ENCODE peak calls at places on chromosomes 6 and 20, in ten cellular contexts. P, M, X, V, W, Y, G, Q, H and E are unnamed samples.

GRCh38 chr6:163998496-163998895 is 584.0 kb downstream of the QKI start:
- DNase-seq in P (no peak), M (no peak), X (no peak), V (no peak), W (no peak), Y (no peak), G (no peak), Q (no peak), H (no peak), E (no peak)

GRCh38 chr6:138546733-138547185 is 47.5 kb upstream of the NHSL1 start:
- DNase-seq in P (no peak), M (no peak), X (no peak), V (no peak), W (no peak), Y (peak; percentile 62), G (peak; percentile 67), Q (no peak), H (no peak), E (no peak)

GRCh38 chr6:105882071-105882803 is 203.9 kb upstream of the PRDM1 start:
- DNase-seq in P (no peak), M (no peak), X (peak; percentile 54), V (peak; percentile 69), W (no peak), Y (peak; percentile 29), G (peak; percentile 66), Q (no peak), H (peak; percentile 63), E (peak; percentile 64)

GRCh38 chr6:38686270-38687042 is 16.5 kb downstream of the GLO1 start:
- DNase-seq in P (no peak), M (no peak), X (no peak), V (no peak), W (no peak), Y (no peak), G (peak; percentile 20), Q (no peak), H (peak; percentile 1), E (no peak)

GRCh38 chr6:5580736-5581568 is 319.6 kb downstream of the FARS2 start:
- DNase-seq in P (no peak), M (no peak), X (no peak), V (no peak), W (no peak), Y (no peak), G (no peak), Q (no peak), H (no peak), E (no peak)

GRCh38 chr6:3868544-3868943 is 19.4 kb downstream of the FAM50B start:
- DNase-seq in P (peak; percentile 52), M (no peak), X (no peak), V (no peak), W (peak; percentile 57), Y (peak; percentile 31), G (peak; percentile 28), Q (no peak), H (peak; percentile 91), E (no peak)

GRCh38 chr6:118223316-118223715 is 316.3 kb downstream of the SLC35F1 start:
- DNase-seq in P (no peak), M (no peak), X (no peak), V (no peak), W (no peak), Y (no peak), G (no peak), Q (no peak), H (no peak), E (no peak)

GRCh38 chr6:142886431-142887170 is 58.4 kb downstream of the HIVEP2 start:
- DNase-seq in P (no peak), M (no peak), X (no peak), V (peak; percentile 68), W (peak; percentile 59), Y (no peak), G (peak; percentile 69), Q (no peak), H (peak; percentile 44), E (peak; percentile 72)

GRCh38 chr20:32637311-32637710 is 36.4 kb downstream of the C20orf203 start:
- DNase-seq in P (no peak), M (no peak), X (no peak), V (no peak), W (no peak), Y (no peak), G (no peak), Q (no peak), H (no peak), E (no peak)

GRCh38 chr20:32636821-32637220 is 36.9 kb downstream of the C20orf203 start:
- DNase-seq in P (no peak), M (no peak), X (no peak), V (no peak), W (no peak), Y (no peak), G (no peak), Q (no peak), H (no peak), E (no peak)

GRCh38 chr20:32637738-32638137 is 36.0 kb downstream of the C20orf203 start:
- DNase-seq in P (no peak), M (no peak), X (no peak), V (no peak), W (no peak), Y (no peak), G (no peak), Q (no peak), H (no peak), E (no peak)

GRCh38 chr20:32639284-32639683 is 34.5 kb downstream of the C20orf203 start:
- DNase-seq in P (no peak), M (no peak), X (no peak), V (no peak), W (no peak), Y (no peak), G (no peak), Q (no peak), H (no peak), E (no peak)

DNA sequence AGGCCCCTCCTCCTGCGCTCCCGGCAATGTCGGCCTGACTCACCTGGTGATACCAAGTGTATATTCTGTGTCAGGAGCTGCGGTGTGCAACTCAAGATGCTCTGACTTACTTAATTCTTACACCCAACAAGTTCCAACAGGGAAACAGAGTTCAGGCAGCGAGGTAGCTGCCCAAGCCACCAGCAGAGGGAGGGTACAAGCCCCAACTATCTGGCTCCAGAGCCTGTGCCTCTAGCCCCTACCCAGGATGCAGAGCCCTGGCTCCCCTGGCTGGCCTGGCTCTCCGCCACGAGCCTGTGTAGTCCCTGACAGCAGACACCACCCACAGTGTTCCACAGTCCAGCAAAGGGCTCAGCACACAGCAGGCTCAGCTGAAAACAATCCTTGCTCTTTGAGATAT is 34.9 kb downstream of the C20orf203 start:
- DNase-seq in P (no peak), M (peak; percentile 34), X (no peak), V (peak; percentile 25), W (peak; percentile 50), Y (no peak), G (no peak), Q (no peak), H (no peak), E (no peak)
- TF ChIP-seq CTCF in P (no peak), M (no peak), X (peak; percentile 20), V (peak; percentile 22), W (no peak), Y (peak; percentile 34), G (no peak), Q (no peak), H (no peak), E (no peak)

GRCh38 chr6:159105716-159106115 is 60.9 kb upstream of the TAGAP start:
- DNase-seq in P (no peak), M (no peak), X (no peak), V (no peak), W (no peak), Y (no peak), G (no peak), Q (no peak), H (no peak), E (no peak)

GRCh38 chr6:159108438-159108985 is 60.7 kb upstream of the FNDC1 start:
- DNase-seq in P (no peak), M (no peak), X (no peak), V (no peak), W (peak; percentile 7), Y (no peak), G (no peak), Q (no peak), H (no peak), E (no peak)

GRCh38 chr6:159104931-159105330 is 60.1 kb upstream of the TAGAP start:
- DNase-seq in P (no peak), M (no peak), X (no peak), V (no peak), W (no peak), Y (no peak), G (no peak), Q (no peak), H (no peak), E (no peak)

GRCh38 chr6:159107451-159108260 is 61.5 kb upstream of the FNDC1 start:
- DNase-seq in P (no peak), M (no peak), X (no peak), V (no peak), W (no peak), Y (no peak), G (no peak), Q (no peak), H (no peak), E (no peak)

GRCh38 chr6:159106627-159107241 is 61.9 kb upstream of the TAGAP start:
- DNase-seq in P (peak; percentile 10), M (no peak), X (no peak), V (peak; percentile 60), W (peak; percentile 71), Y (no peak), G (peak; percentile 40), Q (peak; percentile 91), H (peak; percentile 44), E (no peak)
- H3K4me3 ChIP-seq in P (no peak overlapping the region), M (no peak overlapping the region), X (no peak overlapping the region), V (no peak overlapping the region), W (no peak overlapping the region), Y (no peak overlapping the region), G (no peak overlapping the region), Q (no peak overlapping the region), H (no peak overlapping the region), E (no peak overlapping the region)

GRCh38 chr20:45934587-45935415 is at the start of gene PCIF1:
- DNase-seq in P (peak; percentile 87), M (peak; percentile 99), X (peak; percentile 98), V (peak; percentile 97), W (peak; percentile 99), Y (peak; percentile 93), G (peak; percentile 98), Q (peak; percentile 97), H (peak; percentile 94), E (peak; percentile 78)
- TF ChIP-seq CTCF in P (no peak), M (peak; percentile 50), X (no peak), V (no peak), W (no peak), Y (no peak), G (no peak), Q (no peak), H (no peak), E (no peak)

DNA sequence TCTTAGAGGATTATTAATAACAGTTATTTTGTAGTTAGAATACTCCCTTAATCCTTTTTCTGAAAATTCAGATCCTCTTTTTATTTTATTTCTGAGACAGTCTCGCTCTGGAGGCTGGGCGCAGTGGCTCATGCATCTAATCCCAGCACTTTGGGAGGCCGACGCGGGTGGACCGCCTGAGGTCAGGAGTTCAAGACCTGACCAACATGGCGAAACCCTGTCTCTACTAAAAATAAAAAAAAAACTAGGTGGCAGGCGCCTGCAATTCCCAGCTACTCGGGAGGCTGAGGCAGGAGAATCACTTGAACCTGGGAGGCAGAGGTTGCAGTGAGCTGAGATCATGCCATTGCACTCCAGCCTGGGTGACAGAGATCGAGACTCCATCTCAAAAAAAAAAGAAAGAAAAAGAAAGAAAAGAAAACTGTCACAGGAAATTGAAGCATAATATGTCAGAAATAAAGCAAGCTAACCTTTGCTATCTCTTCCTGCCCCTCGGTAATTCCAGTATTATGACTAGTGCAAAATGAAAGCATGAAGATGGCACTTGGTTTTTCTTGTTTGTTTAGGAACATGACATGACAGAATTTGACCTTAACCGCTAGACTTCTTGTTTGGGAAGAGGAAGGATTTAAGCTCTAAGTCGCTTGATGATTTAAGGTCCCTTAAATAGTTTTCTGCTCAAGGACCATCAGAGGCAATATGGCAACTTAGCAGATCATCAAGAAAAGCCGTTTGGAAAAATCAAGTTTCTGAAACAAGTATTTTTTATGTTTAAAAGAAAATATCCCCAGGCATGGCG is 1.8 kb upstream of the RBM39 start:
- DNase-seq in P (no peak), M (peak; percentile 31), X (no peak), V (no peak), W (no peak), Y (no peak), G (peak; percentile 31), Q (no peak), H (no peak), E (no peak)
- H3K4me3 ChIP-seq in P (no peak overlapping the region), M (no peak overlapping the region), X (no peak overlapping the region), V (no peak overlapping the region), W (no peak overlapping the region), Y (no peak overlapping the region), G (no peak overlapping the region), Q (no peak overlapping the region), H (no peak overlapping the region), E (no peak overlapping the region)